ENCODE peak calls at places on chromosomes 16 and 17, in nine cellular contexts. O is heart left ventricle; K is HCT116; S is left ventricle myocardium inferior; R is psoas muscle; V is upper lobe of right lung; A is CD8-positive, alpha-beta memory T cell; D is right lobe of liver; H is ovary. M is an unnamed sample.
A peak's percentile ranks its signal among the peaks of the same experiment; 100 is the strongest.

GRCh38 chr17:37848690-37849616 is 75.3 kb upstream of the TBC1D3K start:
- DNase-seq in O (no peak), V (no peak), D (no peak), R (no peak), A (no peak), S (no peak), H (no peak), K (peak; percentile 89), M (peak; percentile 94)

GRCh38 chr16:85924675-85925074 is 25.7 kb downstream of the IRF8 start:
- DNase-seq in D (no peak), K (no peak), A (no peak), V (no peak), R (no peak), O (no peak), S (no peak), H (no peak), M (peak; percentile 19)

GRCh38 chr17:44971776-44972483 is 3.8 kb upstream of the C1QL1 start:
- DNase-seq in R (no peak), V (no peak), O (no peak), K (no peak), D (no peak), A (no peak), H (no peak), S (no peak), M (peak; percentile 98)

GRCh38 chr16:74582984-74583383 is 23.9 kb downstream of the GLG1 start:
- DNase-seq in D (no peak), K (no peak), H (no peak), R (no peak), A (no peak), V (no peak), S (no peak), O (no peak), M (no peak)

GRCh38 chr17:64411999-64412771 is 21.5 kb upstream of the PECAM1 start:
- DNase-seq in A (no peak), V (peak; percentile 84), H (peak; percentile 58), R (peak; percentile 50), K (no peak), S (peak; percentile 59), D (no peak), O (peak; percentile 78), M (peak; percentile 89)

GRCh38 chr16:76899767-76900166 is 291.2 kb upstream of the MON1B start:
- DNase-seq in R (no peak), O (no peak), V (no peak), H (no peak), A (no peak), D (no peak), K (no peak), S (no peak), M (no peak)

GRCh38 chr17:40070895-40071719 is 8.3 kb downstream of the THRA start:
- DNase-seq in V (peak; percentile 93), K (no peak), A (no peak), D (no peak), R (peak; percentile 73), H (peak; percentile 82), S (peak; percentile 69), O (peak; percentile 82), M (peak; percentile 39)

GRCh38 chr17:30219833-30220232 is 15.7 kb downstream of the SLC6A4 start:
- DNase-seq in K (no peak), D (peak; percentile 74), O (no peak), R (no peak), H (no peak), S (no peak), V (no peak), A (no peak), M (no peak)

GRCh38 chr17:71966459-71967313 is 154.1 kb upstream of the SOX9 start:
- DNase-seq in R (peak; percentile 25), O (no peak), H (no peak), K (no peak), A (no peak), D (no peak), S (peak; percentile 27), V (no peak), M (no peak)

DNA sequence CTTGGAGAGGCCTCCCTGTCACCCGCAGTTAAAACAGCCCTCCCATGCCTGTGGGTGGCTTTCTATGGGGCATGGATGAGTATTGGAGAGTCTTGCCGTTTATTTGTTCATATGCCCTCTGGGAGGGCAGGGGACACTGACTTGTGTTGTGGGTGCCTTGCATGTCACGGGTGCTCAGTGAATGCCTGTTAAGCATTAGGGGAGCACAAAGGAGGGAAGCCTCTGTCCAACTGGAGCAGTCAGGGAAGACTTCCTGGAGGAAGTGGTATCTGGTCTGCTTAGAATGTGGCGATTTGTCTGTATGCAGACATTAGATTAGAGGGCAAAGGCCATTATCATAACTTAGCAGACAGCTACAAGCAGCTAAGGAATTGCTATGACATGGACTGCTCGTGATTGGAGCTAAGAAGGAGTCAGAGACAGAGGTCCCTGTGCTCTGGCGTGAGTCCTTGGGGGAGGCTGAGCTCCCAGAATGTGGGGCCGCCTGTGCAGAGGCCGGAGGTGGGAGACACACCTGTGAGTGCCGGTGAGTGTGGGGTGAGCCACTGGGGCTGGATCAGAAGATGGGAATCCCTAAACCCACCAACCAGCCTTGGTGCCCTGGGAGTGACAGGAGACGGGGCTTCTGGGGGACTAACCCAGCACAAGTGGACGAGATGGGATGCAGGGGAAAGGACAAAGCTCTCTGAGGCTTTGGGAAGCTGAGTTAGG is 286.1 kb downstream of the SEC14L1 start:
- DNase-seq in R (peak; percentile 14), V (no peak), S (no peak), D (no peak), A (no peak), H (no peak), O (no peak), K (no peak), M (no peak)
- H3K9me3 ChIP-seq in R (no peaks in the 10 kb centered on the region), V (no peaks in the 10 kb centered on the region), S (peaks cover 3% of the 10 kb centered on the region), D (no peaks in the 10 kb centered on the region), A (no peaks in the 10 kb centered on the region), H (no peaks in the 10 kb centered on the region), O (no peaks in the 10 kb centered on the region), K (no peaks in the 10 kb centered on the region), M (no peaks in the 10 kb centered on the region)

DNA sequence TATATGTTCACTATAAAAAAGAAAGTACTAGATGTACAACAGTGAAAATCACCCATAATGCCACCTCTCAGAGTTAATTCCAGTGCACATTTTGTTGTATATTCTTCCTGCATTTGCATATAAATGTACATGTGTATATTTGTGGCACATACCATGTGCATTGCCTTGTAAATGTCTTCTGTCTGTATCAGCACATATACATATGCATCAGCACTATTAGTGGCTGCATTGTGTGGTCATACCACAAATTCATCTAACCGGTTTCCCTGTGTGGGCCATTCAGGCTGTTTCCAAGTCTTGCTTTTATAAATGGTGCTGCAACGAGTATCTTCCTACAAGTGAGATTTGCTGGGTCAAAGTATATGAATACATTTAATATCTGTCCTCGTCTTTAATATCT is 6.5 kb downstream of the KSR1 start:
- DNase-seq in K (no peak), D (no peak), R (no peak), V (no peak), S (no peak), H (no peak), A (no peak), O (no peak), M (peak; percentile 31)
- H3K4me1 ChIP-seq in K (peaks cover 11% of the 10 kb centered on the region), D (no peaks in the 10 kb centered on the region), R (peaks cover 4% of the 10 kb centered on the region), V (peaks cover 51% of the 10 kb centered on the region), S (peaks cover 49% of the 10 kb centered on the region), H (peaks cover 4% of the 10 kb centered on the region), A (peaks cover 29% of the 10 kb centered on the region), O (no peaks in the 10 kb centered on the region), M (peaks cover 10% of the 10 kb centered on the region)

DNA sequence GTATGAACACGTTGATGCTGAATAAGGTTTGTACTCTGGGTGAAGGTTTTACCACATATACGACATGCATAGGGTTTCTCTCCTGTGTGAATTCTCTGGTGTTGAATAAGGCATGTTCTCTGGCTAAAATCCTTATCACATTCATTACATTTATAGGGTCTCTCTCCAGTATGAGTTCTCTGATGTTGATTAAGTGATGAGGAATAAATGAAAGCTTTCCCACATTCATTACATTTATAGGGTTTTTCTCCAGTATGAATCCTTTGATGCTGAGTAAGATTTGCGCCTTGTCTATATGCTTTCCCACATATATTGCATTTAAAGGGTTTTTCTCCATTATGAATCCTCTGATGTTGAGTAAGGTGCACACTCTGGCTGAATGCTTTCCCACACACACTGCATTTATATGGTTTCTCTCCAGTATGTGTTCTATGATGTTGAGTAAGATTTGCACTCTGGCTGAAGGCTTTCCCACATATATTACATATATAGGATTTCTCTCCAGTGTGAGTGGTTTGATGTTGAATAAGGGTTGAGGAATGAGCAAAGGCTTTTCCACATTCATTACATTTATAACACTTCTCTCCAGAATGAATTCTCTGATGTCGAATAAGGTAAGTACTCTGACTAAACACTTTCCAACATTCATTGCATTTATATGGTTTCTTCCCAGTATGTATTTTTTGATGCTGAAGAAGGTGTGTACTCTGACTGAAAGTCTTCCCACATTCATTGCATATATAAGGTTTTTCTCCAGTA is 16.9 kb downstream of the ZNF287 start:
- DNase-seq in H (no peak), R (no peak), S (no peak), A (no peak), V (no peak), D (no peak), K (no peak), O (no peak), M (no peak)
- H3K9me3 ChIP-seq in H (peaks cover 29% of the 10 kb centered on the region), R (peaks cover 89% of the 10 kb centered on the region), S (peaks cover 100% of the 10 kb centered on the region), A (peaks cover 48% of the 10 kb centered on the region), V (peaks cover 93% of the 10 kb centered on the region), D (peaks cover 60% of the 10 kb centered on the region), K (peaks cover 53% of the 10 kb centered on the region), O (peaks cover 87% of the 10 kb centered on the region), M (peaks cover 40% of the 10 kb centered on the region)

DNA sequence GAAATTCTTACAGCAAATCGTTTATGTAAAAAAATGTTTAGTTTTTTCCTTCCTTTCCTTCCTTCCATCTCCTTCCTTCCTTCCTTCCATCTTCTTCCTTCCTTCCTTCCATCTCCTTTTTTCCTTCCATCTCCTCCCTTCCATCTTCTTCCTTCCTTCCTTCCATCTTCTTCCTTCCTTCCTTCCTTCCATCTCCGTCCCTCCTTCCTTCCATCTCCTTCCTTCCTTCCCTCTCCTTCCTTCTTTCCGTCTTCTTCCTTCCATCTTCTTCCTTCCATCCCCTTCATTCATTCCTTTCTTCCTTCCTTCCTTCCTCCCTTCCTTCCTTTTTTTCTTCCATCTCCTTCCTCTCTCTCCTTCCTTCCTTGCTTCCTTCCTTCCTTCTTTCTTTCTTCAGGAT is 22.7 kb downstream of the MYOCD start:
- DNase-seq in A (no peak), V (no peak), R (no peak), O (no peak), S (no peak), K (no peak), D (no peak), H (no peak), M (no peak)
- H3K4me1 ChIP-seq in A (no peaks in the 10 kb centered on the region), V (no peaks in the 10 kb centered on the region), R (no peaks in the 10 kb centered on the region), O (no peaks in the 10 kb centered on the region), S (peaks cover 52% of the 10 kb centered on the region), K (no peaks in the 10 kb centered on the region), D (no peaks in the 10 kb centered on the region), H (no peaks in the 10 kb centered on the region), M (peaks cover 3% of the 10 kb centered on the region)

GRCh38 chr17:70624208-70624607 is 454.9 kb downstream of the KCNJ2 start:
- DNase-seq in S (no peak), V (no peak), O (no peak), R (no peak), A (no peak), H (no peak), K (no peak), D (no peak), M (peak; percentile 4)
- H3K9me3 ChIP-seq in S (no peaks in the 10 kb centered on the region), V (no peaks in the 10 kb centered on the region), O (no peaks in the 10 kb centered on the region), R (no peaks in the 10 kb centered on the region), A (no peaks in the 10 kb centered on the region), H (no peaks in the 10 kb centered on the region), K (no peaks in the 10 kb centered on the region), D (no peaks in the 10 kb centered on the region), M (no peaks in the 10 kb centered on the region)

GRCh38 chr16:67656344-67657016 is 3.6 kb downstream of the ACD start:
- DNase-seq in O (no peak), V (no peak), R (no peak), S (no peak), A (no peak), D (no peak), H (no peak), K (no peak), M (peak; percentile 67)
- H3K4me1 ChIP-seq in O (no peaks in the 10 kb centered on the region), V (peaks cover 18% of the 10 kb centered on the region), R (peaks cover 13% of the 10 kb centered on the region), S (peaks cover 39% of the 10 kb centered on the region), A (peaks cover 20% of the 10 kb centered on the region), D (no peaks in the 10 kb centered on the region), H (peaks cover 14% of the 10 kb centered on the region), K (peaks cover 23% of the 10 kb centered on the region), M (peaks cover 9% of the 10 kb centered on the region)

GRCh38 chr17:16617481-16618060 is 36.1 kb downstream of the ZNF624 start:
- DNase-seq in A (no peak), V (no peak), K (no peak), D (no peak), R (no peak), S (no peak), H (no peak), O (no peak), M (no peak)
- H3K9me3 ChIP-seq in A (peaks cover 17% of the 10 kb centered on the region), V (peaks cover 60% of the 10 kb centered on the region), K (peaks cover 31% of the 10 kb centered on the region), D (peaks cover 46% of the 10 kb centered on the region), R (peaks cover 70% of the 10 kb centered on the region), S (peaks cover 99% of the 10 kb centered on the region), H (peaks cover 4% of the 10 kb centered on the region), O (peaks cover 51% of the 10 kb centered on the region), M (peaks cover 16% of the 10 kb centered on the region)